ENCODE peak calls at places on chromosomes 2 and 18, in four cellular contexts. P is IMR-90, C is neural crest cell, A is BJ. W is an unnamed sample.

GRCh38 chr2:164896634-164897033 is 55.0 kb upstream of the COBLL1 start:
- DNase-seq in A (no peak), C (no peak), P (peak; percentile 82), W (no peak)

GRCh38 chr2:136086253-136087016 is 31.5 kb downstream of the CXCR4 start:
- DNase-seq in C (no peak), P (no peak), A (no peak), W (no peak)

GRCh38 chr2:190529486-190530104 is 4.9 kb downstream of the NEMP2 start:
- DNase-seq in P (peak; percentile 47), C (no peak), A (no peak), W (no peak)

GRCh38 chr18:2091937-2092336 is 479.4 kb downstream of the METTL4 start:
- DNase-seq in A (no peak), C (no peak), P (no peak), W (no peak)

GRCh38 chr2:119659601-119660342 is 19.2 kb upstream of the TMEM177 start:
- DNase-seq in C (peak; percentile 54), A (no peak), P (peak; percentile 32), W (no peak)

GRCh38 chr2:234998404-234999211 is 46.8 kb downstream of the SH3BP4 start:
- DNase-seq in A (no peak), P (no peak), C (no peak), W (no peak)

GRCh38 chr2:161223139-161223732 is 63.0 kb downstream of the TANK start:
- DNase-seq in A (no peak), P (peak; percentile 64), C (no peak), W (no peak)

GRCh38 chr2:36710858-36711520 is 14.5 kb downstream of the VIT start:
- DNase-seq in P (no peak), A (no peak), C (no peak), W (no peak)

GRCh38 chr18:36095936-36096519 is 28.7 kb upstream of the RPRD1A start:
- DNase-seq in A (peak; percentile 18), P (peak; percentile 85), C (no peak), W (no peak)

GRCh38 chr2:237150831-237151230 is 65.1 kb downstream of the COPS8 start:
- DNase-seq in P (no peak), C (no peak), A (no peak), W (no peak)

GRCh38 chr2:165961818-165962217 is 8.2 kb upstream of the TTC21B start:
- DNase-seq in P (no peak), A (no peak), C (no peak), W (no peak)

GRCh38 chr18:74411475-74411874 is 45.6 kb downstream of the DIPK1C start:
- DNase-seq in P (no peak), C (no peak), A (no peak), W (no peak)

GRCh38 chr2:237042101-237042500 is 43.6 kb upstream of the COPS8 start:
- DNase-seq in P (no peak), C (no peak), A (no peak), W (no peak)

GRCh38 chr2:147045113-147045512 is 799.7 kb upstream of the ACVR2A start:
- DNase-seq in A (no peak), C (peak; percentile 68), P (peak; percentile 22), W (peak; percentile 39)

GRCh38 chr2:96869824-96870630 is at the start of gene SEMA4C:
- DNase-seq in P (no peak), A (no peak), C (peak; percentile 45), W (peak; percentile 48)

GRCh38 chr18:59079264-59079972 is 60.3 kb upstream of the SEC11C start:
- DNase-seq in A (no peak), C (no peak), P (no peak), W (no peak)

GRCh38 chr2:26178746-26179436 is 6.0 kb downstream of the GAREM2 start:
- DNase-seq in P (no peak), A (no peak), C (no peak), W (no peak)

GRCh38 chr18:8623549-8624106 is 14.4 kb downstream of the RAB12 start:
- DNase-seq in P (no peak), A (no peak), C (no peak), W (no peak)

GRCh38 chr2:156874707-156875106 is 382.8 kb upstream of the GALNT5 start:
- DNase-seq in P (no peak), C (no peak), A (no peak), W (no peak)

GRCh38 chr2:58710795-58711279 is 469.7 kb upstream of the FANCL start:
- DNase-seq in P (no peak), C (no peak), A (no peak), W (no peak)

GRCh38 chr2:8004250-8004681 is 677.6 kb upstream of the ID2 start:
- DNase-seq in C (no peak), P (peak; percentile 93), A (peak; percentile 85), W (no peak)

GRCh38 chr2:72182547-72183460 is 35.1 kb upstream of the CYP26B1 start:
- DNase-seq in C (no peak), P (no peak), A (no peak), W (no peak)

GRCh38 chr2:182132605-182133004 is 147.0 kb downstream of the PPP1R1C start:
- DNase-seq in P (peak; percentile 53), A (no peak), C (no peak), W (no peak)
- TF ChIP-seq CTCF in P (peak; percentile 63), A (peak; percentile 36), C (peak; percentile 50), W (peak; percentile 20)

DNA sequence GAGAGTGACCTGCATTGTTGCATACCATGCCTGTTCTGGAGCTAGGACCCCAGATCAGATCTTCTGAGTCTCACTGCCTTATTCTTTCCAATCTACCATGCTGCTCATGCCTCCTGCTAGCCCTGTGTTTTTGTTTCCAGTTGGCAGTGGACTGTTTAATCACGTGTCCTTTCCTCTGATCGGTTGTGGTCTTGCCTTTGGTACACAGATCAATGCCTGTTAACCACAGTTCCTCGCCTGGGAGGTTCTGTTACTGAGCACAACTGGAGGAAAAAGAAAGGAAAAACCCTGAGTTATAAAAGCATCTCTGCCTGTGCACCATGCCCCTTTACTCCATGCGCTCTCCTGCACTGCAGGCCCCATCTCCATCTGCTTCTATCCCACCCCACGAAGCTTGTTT is 329.1 kb downstream of the SETBP1 start:
- DNase-seq in P (no peak), A (no peak), C (no peak), W (peak; percentile 14)
- TF ChIP-seq CTCF in P (no peak), A (no peak), C (no peak), W (no peak)

DNA sequence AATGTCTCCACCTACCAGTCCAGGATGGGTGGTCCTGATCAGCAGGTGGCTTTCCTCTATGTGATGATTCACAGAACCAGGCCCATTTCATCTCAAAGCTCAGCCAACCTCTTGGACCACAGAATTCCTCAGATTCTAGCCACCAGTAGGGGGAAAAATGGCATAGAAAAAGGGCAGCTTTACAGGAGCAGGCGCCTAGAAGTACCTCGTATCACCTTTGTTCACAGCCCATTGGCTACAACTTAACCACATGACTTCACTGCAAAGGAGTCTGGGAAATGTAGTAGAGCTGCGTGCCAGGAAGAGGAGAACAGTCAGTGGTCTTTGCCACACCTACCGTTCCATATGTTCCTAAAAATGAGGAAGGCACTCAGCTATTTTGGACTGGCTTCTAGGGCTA is 62.8 kb upstream of the DTNA start:
- DNase-seq in C (no peak), P (no peak), A (no peak), W (no peak)
- TF ChIP-seq CTCF in C (no peak), P (no peak), A (no peak), W (no peak)

GRCh38 chr2:231900486-231900942 is 25.7 kb downstream of the NPPC start:
- DNase-seq in P (peak; percentile 55), A (no peak), C (peak; percentile 97), W (peak; percentile 82)
- TF ChIP-seq CTCF in P (peak; percentile 79), A (peak; percentile 95), C (peak; percentile 86), W (peak; percentile 86)

DNA sequence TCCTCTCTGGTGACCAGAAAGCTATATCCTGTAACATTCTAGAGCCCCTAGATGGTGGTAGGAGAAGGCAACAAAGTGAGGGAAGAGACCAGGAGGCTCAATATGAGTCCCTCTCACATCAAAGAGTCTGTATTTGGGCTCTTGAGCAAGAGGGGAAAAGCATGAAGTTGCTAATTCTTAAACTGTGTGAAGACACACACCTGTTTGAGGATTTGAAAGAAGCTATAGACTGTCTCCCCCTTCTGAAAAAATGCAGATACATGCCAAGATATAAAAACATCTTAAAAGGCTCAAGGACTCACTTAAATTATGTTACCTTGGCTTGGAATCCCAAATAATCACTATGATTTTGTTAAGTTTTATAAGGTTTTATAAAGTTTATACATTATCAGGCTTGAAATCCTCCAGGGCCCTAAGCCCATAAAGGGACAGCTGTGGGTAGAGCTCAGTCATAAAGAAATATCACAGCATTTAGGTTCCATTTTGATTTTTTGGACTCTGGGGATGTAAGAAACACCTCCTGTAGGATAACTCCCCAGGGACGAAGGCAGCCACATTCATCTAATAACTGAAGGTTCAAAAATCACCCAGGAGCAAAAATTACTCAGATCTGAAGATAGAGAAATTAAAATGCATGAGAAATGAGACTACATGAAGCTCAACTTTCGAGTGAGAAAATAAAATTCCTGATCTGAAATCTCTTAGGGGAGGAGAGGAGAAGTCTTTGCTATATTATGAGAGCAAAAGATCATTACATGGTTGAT is 136.1 kb upstream of the LGALSL start:
- DNase-seq in A (no peak), C (no peak), P (no peak), W (no peak)
- TF ChIP-seq CTCF in A (no peak), C (no peak), P (no peak), W (no peak)

GRCh38 chr2:232113821-232114220 is 152.3 kb downstream of the DIS3L2 start:
- DNase-seq in P (peak; percentile 24), C (no peak), A (no peak), W (no peak)
- TF ChIP-seq CTCF in P (no peak), C (no peak), A (no peak), W (no peak)

GRCh38 chr2:2075866-2076265 is 255.2 kb downstream of the MYT1L start:
- DNase-seq in A (no peak), C (no peak), P (no peak), W (no peak)
- TF ChIP-seq CTCF in A (no peak), C (no peak), P (no peak), W (no peak)

DNA sequence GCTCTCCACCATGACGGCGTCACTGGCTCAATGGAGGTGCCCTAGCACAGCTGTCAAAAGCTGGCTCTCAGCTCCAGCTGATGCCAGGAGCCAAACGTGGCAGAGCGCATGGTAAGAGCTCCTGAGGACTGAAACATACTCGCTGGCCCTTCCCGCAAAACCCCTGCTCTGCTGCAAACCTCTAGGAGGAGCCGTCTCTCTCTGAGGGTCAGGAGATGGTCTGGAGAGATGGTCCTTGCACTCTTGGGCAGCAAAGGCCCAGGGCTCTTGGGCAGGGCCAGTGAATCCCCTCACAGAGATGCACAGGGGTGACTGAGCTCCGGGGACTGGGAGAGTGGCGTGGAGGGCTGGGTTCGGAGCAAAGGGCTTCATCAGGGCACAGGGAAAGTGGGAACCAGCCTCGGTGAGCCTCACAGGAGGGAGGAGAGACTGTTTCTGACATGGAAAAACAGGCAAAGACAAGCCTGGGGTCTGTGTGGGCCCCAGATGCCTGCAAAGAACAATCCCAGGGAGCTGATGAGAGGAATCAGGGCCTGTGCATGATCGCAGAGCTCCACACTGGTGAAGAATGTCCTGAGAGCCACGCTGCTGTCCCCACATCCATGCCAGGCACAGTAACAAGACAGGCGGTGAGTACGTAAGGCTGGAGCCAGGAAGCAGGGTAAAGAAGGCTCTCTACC is 17.2 kb downstream of the SNORC start:
- DNase-seq in A (no peak), C (no peak), P (no peak), W (no peak)
- TF ChIP-seq CTCF in A (peak; percentile 10), C (no peak), P (peak; percentile 14), W (no peak)

GRCh38 chr2:95314964-95315611 is 17.9 kb downstream of the KCNIP3 start:
- DNase-seq in A (no peak), C (peak; percentile 33), P (peak; percentile 7), W (peak; percentile 42)
- TF ChIP-seq CTCF in A (peak; percentile 76), C (peak; percentile 70), P (peak; percentile 46), W (peak; percentile 81)

W was measured in progenitor cell of endocrine pancreas.